ENCODE peak calls at places on chromosomes 16 and 17, in nine cellular contexts. M, J, B, L, D, O, C, E and Y are unnamed samples.

GRCh38 chr17:79575229-79575628 is 35.6 kb downstream of the RBFOX3 start:
- DNase-seq in O (no peak), C (peak; percentile 24), B (no peak), E (no peak), J (no peak), M (no peak), D (no peak), L (no peak), Y (no peak)

GRCh38 chr17:69654981-69655581 is 240.6 kb downstream of the MAP2K6 start:
- DNase-seq in D (no peak), L (no peak), E (no peak), C (no peak), J (no peak), M (no peak), O (no peak), B (peak; percentile 94), Y (no peak)

GRCh38 chr16:57959121-57959520 is 11.8 kb downstream of the CNGB1 start:
- DNase-seq in L (no peak), E (no peak), B (no peak), D (no peak), O (no peak), M (no peak), C (no peak), J (no peak), Y (no peak)

GRCh38 chr16:47037396-47037745 is 63.9 kb upstream of the DNAJA2 start:
- DNase-seq in O (no peak), E (no peak), B (no peak), L (peak; percentile 7), J (no peak), M (no peak), C (peak; percentile 72), D (peak; percentile 31), Y (no peak)

GRCh38 chr16:4392382-4393242 is 21.0 kb downstream of the VASN start:
- DNase-seq in J (no peak), C (no peak), D (peak; percentile 57), L (no peak), E (peak; percentile 83), O (no peak), M (no peak), B (no peak), Y (no peak)

GRCh38 chr17:47776330-47777197 is 43.5 kb downstream of the TBX21 start:
- DNase-seq in B (peak; percentile 75), C (no peak), O (no peak), J (no peak), M (no peak), L (peak; percentile 28), D (peak; percentile 67), E (no peak), Y (peak; percentile 20)

GRCh38 chr17:21089145-21089544 is 37.6 kb upstream of the DHRS7B start:
- DNase-seq in B (peak; percentile 88), M (no peak), L (no peak), O (no peak), E (no peak), J (no peak), D (no peak), C (no peak), Y (no peak)

GRCh38 chr16:31484491-31485171 is 1.7 kb downstream of the SLC5A2 start:
- DNase-seq in J (no peak), L (peak; percentile 64), D (peak; percentile 85), B (no peak), O (no peak), E (no peak), M (no peak), C (no peak), Y (no peak)

GRCh38 chr17:32627233-32628008 is 140.6 kb downstream of the CDK5R1 start:
- DNase-seq in E (no peak), J (no peak), D (no peak), L (peak; percentile 47), B (peak; percentile 7), C (no peak), O (no peak), M (no peak), Y (peak; percentile 26)

GRCh38 chr17:55672585-55673501 is 49.8 kb downstream of the TMEM100 start:
- DNase-seq in J (no peak), L (peak; percentile 20), C (peak; percentile 62), B (no peak), M (no peak), E (no peak), D (no peak), O (no peak), Y (no peak)

GRCh38 chr16:19938536-19938935 is 53.9 kb upstream of the GPRC5B start:
- DNase-seq in C (no peak), E (no peak), D (no peak), B (no peak), M (no peak), L (no peak), O (no peak), J (no peak), Y (no peak)

GRCh38 chr17:1137465-1137894 is 42.3 kb downstream of the ABR start:
- DNase-seq in D (no peak), C (no peak), E (no peak), L (peak; percentile 54), M (peak; percentile 80), J (no peak), B (no peak), O (no peak), Y (no peak)

DNA sequence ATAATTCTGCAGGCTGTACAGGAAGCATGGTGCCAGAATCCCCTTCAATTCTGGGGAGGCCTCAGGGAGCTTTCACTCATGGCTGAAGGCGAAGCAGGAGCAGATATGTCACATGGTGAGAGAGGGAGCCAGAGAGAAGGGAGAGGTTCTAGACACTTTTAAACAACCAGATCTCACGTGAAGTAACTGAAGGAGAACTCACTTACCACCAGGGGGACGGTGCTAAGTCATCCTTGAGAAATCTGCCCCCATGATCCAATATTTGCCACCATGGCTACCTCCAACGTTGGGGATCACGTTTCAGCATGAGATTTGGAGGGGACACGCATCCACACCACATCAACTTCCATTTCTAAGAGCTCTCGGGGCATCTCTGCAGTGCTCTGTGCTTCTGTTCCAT is 37.4 kb upstream of the GNA13 start:
- DNase-seq in D (no peak), E (no peak), M (peak; percentile 3), O (no peak), C (no peak), J (no peak), L (no peak), B (no peak), Y (no peak)
- TF ChIP-seq CTCF in D (no peak), E (no peak), M (no peak), O (no peak), C (no peak), J (no peak), L (no peak), B (peak; percentile 46), Y (peak; percentile 29)

DNA sequence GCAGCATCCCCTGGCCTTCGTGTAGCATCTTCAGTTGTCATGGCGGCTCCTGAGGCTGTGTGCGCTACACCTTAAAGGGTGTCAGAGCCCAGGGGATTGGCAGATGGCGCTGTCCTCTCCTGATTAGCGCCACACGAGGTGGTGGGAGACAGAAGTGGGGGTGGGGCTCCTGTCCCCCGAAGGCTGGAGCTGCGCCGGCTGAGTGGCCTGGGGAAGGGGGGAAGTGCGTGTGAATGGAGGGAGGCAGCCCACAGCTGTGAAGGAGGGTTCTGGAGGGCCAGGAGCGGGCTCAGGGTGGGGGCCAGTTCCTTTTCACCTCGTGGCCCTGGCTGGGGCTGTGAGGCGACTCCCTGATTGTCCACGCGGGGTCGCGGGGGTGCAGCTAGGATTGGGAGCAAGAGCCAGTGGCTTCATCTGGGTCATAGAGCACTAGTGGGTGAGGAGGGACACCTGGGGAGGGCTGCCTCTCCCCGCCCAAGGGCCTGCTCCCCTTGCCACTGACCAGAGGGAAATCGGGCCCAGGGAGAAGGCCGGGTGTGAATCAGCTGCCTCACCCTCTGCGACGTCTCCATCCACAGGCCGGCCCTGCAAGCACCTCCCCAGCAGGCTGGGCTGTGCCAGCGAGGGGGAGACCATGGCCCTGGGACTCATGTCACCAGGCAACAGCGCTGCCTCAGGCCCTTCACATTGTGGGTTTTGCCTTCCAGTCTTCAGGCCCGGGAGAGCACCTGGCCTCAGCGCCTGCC is 14.1 kb downstream of the BAHCC1 start:
- DNase-seq in C (no peak), D (no peak), L (no peak), O (no peak), J (no peak), E (no peak), B (no peak), M (no peak), Y (no peak)
- TF ChIP-seq CTCF in C (no peak), D (no peak), L (no peak), O (no peak), J (no peak), E (no peak), B (peak; percentile 13), M (no peak), Y (no peak)

DNA sequence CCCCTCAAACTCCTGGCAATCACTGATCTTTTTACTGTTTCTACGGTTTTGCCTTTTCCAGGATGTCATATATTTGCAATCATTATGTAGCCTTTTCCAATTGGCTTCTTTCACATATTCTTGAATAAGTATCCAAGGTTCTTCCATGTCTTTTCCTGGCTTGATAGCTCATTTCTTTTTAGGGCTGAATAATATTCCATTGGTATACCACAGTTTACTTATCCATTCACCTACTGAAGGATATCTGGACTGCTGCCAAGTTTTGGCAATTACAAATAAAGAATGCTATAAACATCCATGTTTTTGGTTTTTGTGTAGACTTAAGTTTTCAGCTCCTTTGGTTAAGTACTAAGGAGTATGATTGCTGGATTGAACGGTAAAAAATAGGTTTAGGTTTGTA is 16.0 kb downstream of the GPATCH8 start:
- DNase-seq in O (no peak), L (no peak), C (no peak), B (no peak), E (no peak), D (no peak), J (no peak), M (no peak), Y (no peak)
- TF ChIP-seq CTCF in O (no peak), L (no peak), C (no peak), B (no peak), E (no peak), D (no peak), J (no peak), M (no peak), Y (no peak)

GRCh38 chr16:66420396-66420795 is 6.7 kb upstream of the BEAN1 start:
- DNase-seq in E (no peak), M (no peak), O (no peak), C (no peak), B (peak; percentile 35), J (no peak), L (no peak), D (no peak), Y (no peak)

GRCh38 chr16:66421891-66422290 is 5.2 kb upstream of the BEAN1 start:
- DNase-seq in J (no peak), E (no peak), M (no peak), C (peak; percentile 20), O (no peak), D (no peak), B (no peak), L (no peak), Y (no peak)

GRCh38 chr16:66418165-66418962 is 8.7 kb upstream of the BEAN1 start:
- DNase-seq in O (no peak), L (no peak), D (no peak), M (no peak), E (no peak), C (peak; percentile 12), B (no peak), J (peak; percentile 82), Y (no peak)

GRCh38 chr16:66416981-66417700 is 10.0 kb upstream of the BEAN1 start:
- DNase-seq in L (no peak), J (peak; percentile 89), E (no peak), B (peak; percentile 59), D (no peak), C (no peak), O (no peak), M (no peak), Y (no peak)

DNA sequence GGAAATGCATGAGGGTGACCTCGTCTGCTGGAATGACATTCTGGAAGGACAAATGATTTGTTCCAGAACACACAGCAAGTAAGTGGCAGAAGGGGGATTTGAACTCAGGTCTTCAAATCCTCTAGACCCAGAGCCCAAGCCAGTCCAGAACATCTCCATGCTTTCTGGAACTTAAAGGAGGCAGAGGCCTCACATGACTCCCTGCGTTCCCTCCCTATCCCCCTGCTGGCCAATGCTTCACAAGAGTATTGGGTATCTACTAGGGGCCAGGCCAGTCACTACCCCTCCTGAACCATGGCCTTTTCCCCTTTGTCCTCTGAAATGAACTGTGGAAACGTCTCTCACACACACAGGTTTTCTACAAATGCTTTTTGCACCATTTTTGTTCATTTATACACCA is 7.6 kb upstream of the BEAN1 start:
- DNase-seq in J (no peak), D (no peak), B (no peak), O (no peak), M (no peak), C (peak; percentile 21), E (no peak), L (no peak), Y (no peak)
- TF ChIP-seq CTCF in J (no peak), D (peak; percentile 15), B (peak; percentile 20), O (no peak), M (no peak), C (no peak), E (no peak), L (no peak), Y (no peak)